ENCODE peak calls at places on chromosome 4, in seven cellular contexts. One of them, this sample, is unnamed.

GRCh38 chr4:78040431-78040830 is 16.7 kb upstream of the FRAS1 start:
- DNase-seq in RPMI7951: no peak
- DNase-seq in NCI-H1930: no peak
- DNase-seq in NCI-H1092: no peak
- DNase-seq in IMR-90: no peak
- DNase-seq in effector memory CD4-positive, alpha-beta T cell: no peak
- DNase-seq in T-cell: no peak
- DNase-seq in this sample: no peak

GRCh38 chr4:27218013-27218412 is 357.4 kb downstream of the STIM2 start:
- DNase-seq in RPMI7951: no peak
- DNase-seq in NCI-H1930: no peak
- DNase-seq in NCI-H1092: no peak
- DNase-seq in IMR-90: peak; percentile 6
- DNase-seq in effector memory CD4-positive, alpha-beta T cell: no peak
- DNase-seq in T-cell: no peak
- DNase-seq in this sample: no peak

GRCh38 chr4:93710847-93711430 is 117.6 kb upstream of the ATOH1 start:
- DNase-seq in RPMI7951: no peak
- DNase-seq in NCI-H1930: no peak
- DNase-seq in NCI-H1092: no peak
- DNase-seq in IMR-90: no peak
- DNase-seq in effector memory CD4-positive, alpha-beta T cell: no peak
- DNase-seq in T-cell: no peak
- DNase-seq in this sample: no peak

GRCh38 chr4:108738307-108738706 is 24.5 kb downstream of the ETNPPL start:
- DNase-seq in RPMI7951: peak; percentile 23
- DNase-seq in NCI-H1930: no peak
- DNase-seq in NCI-H1092: no peak
- DNase-seq in IMR-90: peak; percentile 11
- DNase-seq in effector memory CD4-positive, alpha-beta T cell: no peak
- DNase-seq in T-cell: no peak
- DNase-seq in this sample: no peak

GRCh38 chr4:183887351-183887750 is 17.8 kb upstream of the STOX2 start:
- DNase-seq in RPMI7951: no peak
- DNase-seq in NCI-H1930: no peak
- DNase-seq in NCI-H1092: peak; percentile 8
- DNase-seq in IMR-90: no peak
- DNase-seq in effector memory CD4-positive, alpha-beta T cell: no peak
- DNase-seq in T-cell: no peak
- DNase-seq in this sample: no peak

GRCh38 chr4:141027421-141027820 is 105.8 kb downstream of the RNF150 start:
- DNase-seq in RPMI7951: no peak
- DNase-seq in NCI-H1930: no peak
- DNase-seq in NCI-H1092: no peak
- DNase-seq in IMR-90: peak; percentile 45
- DNase-seq in effector memory CD4-positive, alpha-beta T cell: no peak
- DNase-seq in T-cell: no peak
- DNase-seq in this sample: no peak

GRCh38 chr4:27836505-27836904 is 975.9 kb downstream of the STIM2 start:
- DNase-seq in RPMI7951: no peak
- DNase-seq in NCI-H1930: no peak
- DNase-seq in NCI-H1092: no peak
- DNase-seq in IMR-90: peak; percentile 27
- DNase-seq in effector memory CD4-positive, alpha-beta T cell: no peak
- DNase-seq in T-cell: no peak
- DNase-seq in this sample: peak; percentile 57

GRCh38 chr4:168708108-168708507 is 211.3 kb downstream of the PALLD start:
- DNase-seq in RPMI7951: peak; percentile 53
- DNase-seq in NCI-H1930: no peak
- DNase-seq in NCI-H1092: no peak
- DNase-seq in IMR-90: peak; percentile 68
- DNase-seq in effector memory CD4-positive, alpha-beta T cell: no peak
- DNase-seq in T-cell: no peak
- DNase-seq in this sample: no peak

GRCh38 chr4:94159790-94160189 is 47.9 kb upstream of the SMARCAD1 start:
- DNase-seq in RPMI7951: no peak
- DNase-seq in NCI-H1930: no peak
- DNase-seq in NCI-H1092: no peak
- DNase-seq in IMR-90: no peak
- DNase-seq in effector memory CD4-positive, alpha-beta T cell: no peak
- DNase-seq in T-cell: no peak
- DNase-seq in this sample: no peak

GRCh38 chr4:2942532-2943363 is 20.5 kb downstream of the NOP14 start:
- DNase-seq in RPMI7951: no peak
- DNase-seq in NCI-H1930: no peak
- DNase-seq in NCI-H1092: no peak
- DNase-seq in IMR-90: no peak
- DNase-seq in effector memory CD4-positive, alpha-beta T cell: no peak
- DNase-seq in T-cell: no peak
- DNase-seq in this sample: no peak

GRCh38 chr4:178970433-178971140 is 1528.3 kb upstream of the AGA start:
- DNase-seq in RPMI7951: no peak
- DNase-seq in NCI-H1930: no peak
- DNase-seq in NCI-H1092: no peak
- DNase-seq in IMR-90: no peak
- DNase-seq in effector memory CD4-positive, alpha-beta T cell: no peak
- DNase-seq in T-cell: no peak
- DNase-seq in this sample: no peak

GRCh38 chr4:100576570-100576969 is 58.7 kb upstream of the EMCN start:
- DNase-seq in RPMI7951: no peak
- DNase-seq in NCI-H1930: no peak
- DNase-seq in NCI-H1092: no peak
- DNase-seq in IMR-90: no peak
- DNase-seq in effector memory CD4-positive, alpha-beta T cell: no peak
- DNase-seq in T-cell: no peak
- DNase-seq in this sample: no peak

GRCh38 chr4:824461-825062 is 1.4 kb downstream of the CPLX1 start:
- DNase-seq in RPMI7951: no peak
- DNase-seq in NCI-H1930: no peak
- DNase-seq in NCI-H1092: no peak
- DNase-seq in IMR-90: no peak
- DNase-seq in effector memory CD4-positive, alpha-beta T cell: no peak
- DNase-seq in T-cell: no peak
- DNase-seq in this sample: no peak

GRCh38 chr4:46645092-46645491 is 255.2 kb upstream of the GABRA2 start:
- DNase-seq in RPMI7951: no peak
- DNase-seq in NCI-H1930: no peak
- DNase-seq in NCI-H1092: no peak
- DNase-seq in IMR-90: no peak
- DNase-seq in effector memory CD4-positive, alpha-beta T cell: no peak
- DNase-seq in T-cell: no peak
- DNase-seq in this sample: no peak

GRCh38 chr4:30653291-30653690 is 66.9 kb upstream of the PCDH7 start:
- DNase-seq in RPMI7951: no peak
- DNase-seq in NCI-H1930: no peak
- DNase-seq in NCI-H1092: no peak
- DNase-seq in IMR-90: no peak
- DNase-seq in effector memory CD4-positive, alpha-beta T cell: no peak
- DNase-seq in T-cell: no peak
- DNase-seq in this sample: no peak

GRCh38 chr4:89598602-89599001 is 238.4 kb downstream of the SNCA start:
- DNase-seq in RPMI7951: peak; percentile 2
- DNase-seq in NCI-H1930: no peak
- DNase-seq in NCI-H1092: peak; percentile 1
- DNase-seq in IMR-90: peak; percentile 17
- DNase-seq in effector memory CD4-positive, alpha-beta T cell: no peak
- DNase-seq in T-cell: no peak
- DNase-seq in this sample: no peak

GRCh38 chr4:38385286-38386010 is 278.6 kb upstream of the KLF3 start:
- DNase-seq in RPMI7951: no peak
- DNase-seq in NCI-H1930: no peak
- DNase-seq in NCI-H1092: no peak
- DNase-seq in IMR-90: no peak
- DNase-seq in effector memory CD4-positive, alpha-beta T cell: no peak
- DNase-seq in T-cell: no peak
- DNase-seq in this sample: no peak

GRCh38 chr4:5912614-5913019 is 19.7 kb upstream of the CRMP1 start:
- DNase-seq in RPMI7951: no peak
- DNase-seq in NCI-H1930: no peak
- DNase-seq in NCI-H1092: peak; percentile 19
- DNase-seq in IMR-90: no peak
- DNase-seq in effector memory CD4-positive, alpha-beta T cell: no peak
- DNase-seq in T-cell: no peak
- DNase-seq in this sample: no peak

GRCh38 chr4:20283039-20283438 is 31.3 kb downstream of the SLIT2 start:
- DNase-seq in RPMI7951: no peak
- DNase-seq in NCI-H1930: no peak
- DNase-seq in NCI-H1092: no peak
- DNase-seq in IMR-90: no peak
- DNase-seq in effector memory CD4-positive, alpha-beta T cell: no peak
- DNase-seq in T-cell: no peak
- DNase-seq in this sample: no peak

GRCh38 chr4:26034849-26035248 is 120.8 kb downstream of the SMIM20 start:
- DNase-seq in RPMI7951: peak; percentile 23
- DNase-seq in NCI-H1930: no peak
- DNase-seq in NCI-H1092: no peak
- DNase-seq in IMR-90: no peak
- DNase-seq in effector memory CD4-positive, alpha-beta T cell: no peak
- DNase-seq in T-cell: no peak
- DNase-seq in this sample: no peak

GRCh38 chr4:21697583-21697982 is 251.0 kb downstream of the KCNIP4 start:
- DNase-seq in RPMI7951: no peak
- DNase-seq in NCI-H1930: no peak
- DNase-seq in NCI-H1092: no peak
- DNase-seq in IMR-90: no peak
- DNase-seq in effector memory CD4-positive, alpha-beta T cell: no peak
- DNase-seq in T-cell: no peak
- DNase-seq in this sample: no peak

GRCh38 chr4:1207157-1207470 is 34.7 kb upstream of the SPON2 start:
- DNase-seq in RPMI7951: no peak
- DNase-seq in NCI-H1930: no peak
- DNase-seq in NCI-H1092: no peak
- DNase-seq in IMR-90: no peak
- DNase-seq in effector memory CD4-positive, alpha-beta T cell: no peak
- DNase-seq in T-cell: no peak
- DNase-seq in this sample: no peak

GRCh38 chr4:126752702-126753101 is 880.1 kb upstream of the INTU start:
- DNase-seq in RPMI7951: peak; percentile 55
- DNase-seq in NCI-H1930: no peak
- DNase-seq in NCI-H1092: no peak
- DNase-seq in IMR-90: no peak
- DNase-seq in effector memory CD4-positive, alpha-beta T cell: no peak
- DNase-seq in T-cell: no peak
- DNase-seq in this sample: no peak

GRCh38 chr4:145819246-145820181 is 119.1 kb downstream of the ZNF827 start:
- DNase-seq in RPMI7951: no peak
- DNase-seq in NCI-H1930: no peak
- DNase-seq in NCI-H1092: no peak
- DNase-seq in IMR-90: no peak
- DNase-seq in effector memory CD4-positive, alpha-beta T cell: no peak
- DNase-seq in T-cell: no peak
- DNase-seq in this sample: no peak

GRCh38 chr4:145281946-145282345 is 101.6 kb upstream of the OTUD4 start:
- DNase-seq in RPMI7951: no peak
- DNase-seq in NCI-H1930: no peak
- DNase-seq in NCI-H1092: no peak
- DNase-seq in IMR-90: no peak
- DNase-seq in effector memory CD4-positive, alpha-beta T cell: no peak
- DNase-seq in T-cell: no peak
- DNase-seq in this sample: no peak

GRCh38 chr4:127309360-127310095 is 323.2 kb upstream of the INTU start:
- DNase-seq in RPMI7951: peak; percentile 61
- DNase-seq in NCI-H1930: no peak
- DNase-seq in NCI-H1092: no peak
- DNase-seq in IMR-90: peak; percentile 27
- DNase-seq in effector memory CD4-positive, alpha-beta T cell: no peak
- DNase-seq in T-cell: no peak
- DNase-seq in this sample: no peak

GRCh38 chr4:112288455-112288854 is 2.8 kb upstream of the TIFA start:
- DNase-seq in RPMI7951: no peak
- DNase-seq in NCI-H1930: no peak
- DNase-seq in NCI-H1092: no peak
- DNase-seq in IMR-90: no peak
- DNase-seq in effector memory CD4-positive, alpha-beta T cell: no peak
- DNase-seq in T-cell: no peak
- DNase-seq in this sample: no peak

GRCh38 chr4:75708218-75708691 is 16.1 kb upstream of the USO1 start:
- DNase-seq in RPMI7951: no peak
- DNase-seq in NCI-H1930: no peak
- DNase-seq in NCI-H1092: no peak
- DNase-seq in IMR-90: no peak
- DNase-seq in effector memory CD4-positive, alpha-beta T cell: no peak
- DNase-seq in T-cell: peak; percentile 38
- DNase-seq in this sample: no peak

GRCh38 chr4:114400531-114400930 is 198.1 kb upstream of the UGT8 start:
- DNase-seq in RPMI7951: peak; percentile 45
- DNase-seq in NCI-H1930: no peak
- DNase-seq in NCI-H1092: no peak
- DNase-seq in IMR-90: no peak
- DNase-seq in effector memory CD4-positive, alpha-beta T cell: no peak
- DNase-seq in T-cell: no peak
- DNase-seq in this sample: no peak

GRCh38 chr4:125316781-125317525 is 2.2 kb downstream of the FAT4 start:
- DNase-seq in RPMI7951: no peak
- DNase-seq in NCI-H1930: no peak
- DNase-seq in NCI-H1092: no peak
- DNase-seq in IMR-90: peak; percentile 35
- DNase-seq in effector memory CD4-positive, alpha-beta T cell: no peak
- DNase-seq in T-cell: no peak
- DNase-seq in this sample: no peak

GRCh38 chr4:177177446-177178160 is 132.1 kb upstream of the NEIL3 start:
- DNase-seq in RPMI7951: no peak
- DNase-seq in NCI-H1930: no peak
- DNase-seq in NCI-H1092: no peak
- DNase-seq in IMR-90: peak; percentile 89
- DNase-seq in effector memory CD4-positive, alpha-beta T cell: no peak
- DNase-seq in T-cell: no peak
- DNase-seq in this sample: no peak